ENCODE peak calls at places on chromosomes 2 and 18, in five cellular contexts. V, R, M, D and X are unnamed samples.

GRCh38 chr2:144524190-144524957 is 4.5 kb upstream of the ZEB2 start:
- DNase-seq in M (no peak), D (no peak), R (peak), V (no peak), X (peak)

GRCh38 chr2:150531626-150532419 is 44.4 kb upstream of the RND3 start:
- DNase-seq in V (peak), M (no peak), D (no peak), R (no peak), X (no peak)

GRCh38 chr2:44233450-44234128 is 41.7 kb upstream of the SLC3A1 start:
- DNase-seq in V (peak), R (peak), M (no peak), D (no peak), X (peak)

GRCh38 chr2:190683802-190684201 is 34.9 kb downstream of the NAB1 start:
- DNase-seq in D (no peak), M (no peak), R (no peak), V (peak), X (no peak)

GRCh38 chr2:124804014-124804940 is 779.2 kb downstream of the CNTNAP5 start:
- DNase-seq in D (no peak), M (no peak), V (peak), R (peak), X (no peak)

GRCh38 chr2:60989256-60989655 is 28.3 kb upstream of the PEX13 start:
- DNase-seq in D (no peak), V (no peak), M (no peak), R (no peak), X (no peak)

GRCh38 chr2:237118025-237118424 is 32.3 kb downstream of the COPS8 start:
- DNase-seq in R (no peak), M (no peak), V (peak), D (no peak), X (no peak)

GRCh38 chr2:239271471-239272255 is 129.2 kb downstream of the HDAC4 start:
- DNase-seq in V (peak), R (no peak), M (peak), D (no peak), X (no peak)

GRCh38 chr2:241153616-241154015 is 3.3 kb downstream of the PPP1R7 start:
- DNase-seq in M (no peak), R (no peak), V (peak), D (no peak), X (no peak)

GRCh38 chr2:75276093-75277055 is 77.1 kb upstream of the TACR1 start:
- DNase-seq in R (peak), V (peak), D (no peak), M (no peak), X (peak)

GRCh38 chr2:99974966-99975365 is 167.4 kb downstream of the AFF3 start:
- DNase-seq in V (peak), M (no peak), R (no peak), D (no peak), X (peak)

GRCh38 chr2:231924889-231925275 is 1.3 kb downstream of the NPPC start:
- DNase-seq in M (no peak), V (no peak), D (no peak), R (no peak), X (no peak)

GRCh38 chr2:218009191-218010114 is 6.7 kb upstream of the TNS1 start:
- DNase-seq in R (no peak), V (no peak), D (no peak), M (no peak), X (no peak)

GRCh38 chr18:35581555-35582309 is at the start of gene GALNT1:
- DNase-seq in R (no peak), M (no peak), V (peak), D (no peak), X (peak)

GRCh38 chr2:11022874-11023273 is 111.1 kb downstream of the KCNF1 start:
- DNase-seq in R (no peak), V (no peak), M (peak), D (no peak), X (peak)

GRCh38 chr2:160582481-160583161 is 89.0 kb upstream of the RBMS1 start:
- DNase-seq in R (no peak), V (no peak), M (no peak), D (no peak), X (peak)

GRCh38 chr18:12282436-12283039 is 25.5 kb upstream of the TUBB6 start:
- DNase-seq in M (no peak), V (peak), D (peak), R (no peak), X (peak)

GRCh38 chr2:150688016-150688415 is 200.5 kb upstream of the RND3 start:
- DNase-seq in V (peak), R (no peak), D (no peak), M (no peak), X (no peak)

GRCh38 chr2:142989276-142990204 is 112.1 kb downstream of the KYNU start:
- DNase-seq in R (peak), V (peak), M (no peak), D (no peak), X (no peak)

GRCh38 chr18:46810481-46811000 is 53.7 kb upstream of the ST8SIA5 start:
- DNase-seq in V (no peak), R (no peak), M (no peak), D (no peak), X (no peak)

GRCh38 chr2:219458996-219459395 is 24.4 kb downstream of the SPEG start:
- DNase-seq in R (no peak), V (no peak), M (no peak), D (no peak), X (no peak)

GRCh38 chr2:174332607-174333001 is 2.1 kb upstream of the SP9 start:
- DNase-seq in M (no peak), V (no peak), R (no peak), D (no peak), X (no peak)

GRCh38 chr2:28507806-28508764 is 12.2 kb downstream of the PLB1 start:
- DNase-seq in R (peak), M (no peak), V (no peak), D (no peak), X (peak)

GRCh38 chr2:19911799-19912509 is 10.2 kb upstream of the TTC32 start:
- DNase-seq in M (no peak), R (peak), D (peak), V (peak), X (peak)